ENCODE peak calls at places on chromosomes 1 and 21, in eight cellular contexts. One of them, this sample, is unnamed.

GRCh38 chr1:161730050-161730564 is 8.8 kb downstream of the FCRLB start:
- DNase-seq in trophoblast cell: no peak
- DNase-seq in NCI-H2029: no peak
- DNase-seq in activated T-cell treated with anti-CD3 and anti-CD28 coated beads, Interleukin-2, amount 50 U/mL, for 48 hours: peak
- DNase-seq in T follicular helper cell: no peak
- DNase-seq in astrocyte of the spinal cord: peak
- DNase-seq in C1 segment of cervical spinal cord: no peak
- DNase-seq in effector memory CD8-positive, alpha-beta T cell: no peak
- DNase-seq in this sample: no peak

GRCh38 chr1:201537966-201538617 is 835 bp upstream of the NAV1 start:
- DNase-seq in trophoblast cell: peak
- DNase-seq in NCI-H2029: no peak
- DNase-seq in activated T-cell treated with anti-CD3 and anti-CD28 coated beads, Interleukin-2, amount 50 U/mL, for 48 hours: no peak
- DNase-seq in T follicular helper cell: no peak
- DNase-seq in astrocyte of the spinal cord: no peak
- DNase-seq in C1 segment of cervical spinal cord: no peak
- DNase-seq in effector memory CD8-positive, alpha-beta T cell: no peak
- DNase-seq in this sample: no peak

GRCh38 chr1:92502247-92502646 is 15.5 kb upstream of the GFI1 start:
- DNase-seq in trophoblast cell: no peak
- DNase-seq in NCI-H2029: no peak
- DNase-seq in activated T-cell treated with anti-CD3 and anti-CD28 coated beads, Interleukin-2, amount 50 U/mL, for 48 hours: no peak
- DNase-seq in T follicular helper cell: no peak
- DNase-seq in astrocyte of the spinal cord: peak
- DNase-seq in C1 segment of cervical spinal cord: no peak
- DNase-seq in effector memory CD8-positive, alpha-beta T cell: no peak
- DNase-seq in this sample: no peak

GRCh38 chr1:17434591-17434990 is 4.9 kb downstream of the RCC2 start:
- DNase-seq in trophoblast cell: no peak
- DNase-seq in NCI-H2029: no peak
- DNase-seq in activated T-cell treated with anti-CD3 and anti-CD28 coated beads, Interleukin-2, amount 50 U/mL, for 48 hours: no peak
- DNase-seq in T follicular helper cell: no peak
- DNase-seq in astrocyte of the spinal cord: no peak
- DNase-seq in C1 segment of cervical spinal cord: no peak
- DNase-seq in effector memory CD8-positive, alpha-beta T cell: no peak
- DNase-seq in this sample: no peak

GRCh38 chr1:114169509-114169908 is 15.8 kb upstream of the SYT6 start:
- DNase-seq in trophoblast cell: no peak
- DNase-seq in NCI-H2029: no peak
- DNase-seq in activated T-cell treated with anti-CD3 and anti-CD28 coated beads, Interleukin-2, amount 50 U/mL, for 48 hours: no peak
- DNase-seq in T follicular helper cell: no peak
- DNase-seq in astrocyte of the spinal cord: no peak
- DNase-seq in C1 segment of cervical spinal cord: no peak
- DNase-seq in effector memory CD8-positive, alpha-beta T cell: no peak
- DNase-seq in this sample: no peak

GRCh38 chr1:234699795-234700665 is 90.1 kb upstream of the IRF2BP2 start:
- DNase-seq in trophoblast cell: peak
- DNase-seq in NCI-H2029: no peak
- DNase-seq in activated T-cell treated with anti-CD3 and anti-CD28 coated beads, Interleukin-2, amount 50 U/mL, for 48 hours: no peak
- DNase-seq in T follicular helper cell: no peak
- DNase-seq in astrocyte of the spinal cord: peak
- DNase-seq in C1 segment of cervical spinal cord: no peak
- DNase-seq in effector memory CD8-positive, alpha-beta T cell: no peak
- DNase-seq in this sample: no peak

GRCh38 chr1:170313306-170313705 is 167.5 kb downstream of the NTMT2 start:
- DNase-seq in trophoblast cell: no peak
- DNase-seq in NCI-H2029: no peak
- DNase-seq in activated T-cell treated with anti-CD3 and anti-CD28 coated beads, Interleukin-2, amount 50 U/mL, for 48 hours: no peak
- DNase-seq in T follicular helper cell: no peak
- DNase-seq in astrocyte of the spinal cord: no peak
- DNase-seq in C1 segment of cervical spinal cord: no peak
- DNase-seq in effector memory CD8-positive, alpha-beta T cell: no peak
- DNase-seq in this sample: no peak

GRCh38 chr21:37915516-37915915 is 741 bp downstream of the KCNJ6 start:
- DNase-seq in trophoblast cell: no peak
- DNase-seq in NCI-H2029: peak
- DNase-seq in activated T-cell treated with anti-CD3 and anti-CD28 coated beads, Interleukin-2, amount 50 U/mL, for 48 hours: no peak
- DNase-seq in T follicular helper cell: no peak
- DNase-seq in astrocyte of the spinal cord: no peak
- DNase-seq in C1 segment of cervical spinal cord: no peak
- DNase-seq in effector memory CD8-positive, alpha-beta T cell: no peak
- DNase-seq in this sample: no peak

GRCh38 chr1:231415018-231415583 is 7.0 kb downstream of the EGLN1 start:
- DNase-seq in trophoblast cell: peak
- DNase-seq in NCI-H2029: no peak
- DNase-seq in activated T-cell treated with anti-CD3 and anti-CD28 coated beads, Interleukin-2, amount 50 U/mL, for 48 hours: no peak
- DNase-seq in T follicular helper cell: no peak
- DNase-seq in astrocyte of the spinal cord: no peak
- DNase-seq in C1 segment of cervical spinal cord: no peak
- DNase-seq in effector memory CD8-positive, alpha-beta T cell: no peak
- DNase-seq in this sample: no peak

GRCh38 chr1:193974286-193974798 is 787.9 kb upstream of the B3GALT2 start:
- DNase-seq in trophoblast cell: no peak
- DNase-seq in NCI-H2029: no peak
- DNase-seq in activated T-cell treated with anti-CD3 and anti-CD28 coated beads, Interleukin-2, amount 50 U/mL, for 48 hours: no peak
- DNase-seq in T follicular helper cell: no peak
- DNase-seq in astrocyte of the spinal cord: no peak
- DNase-seq in C1 segment of cervical spinal cord: no peak
- DNase-seq in effector memory CD8-positive, alpha-beta T cell: no peak
- DNase-seq in this sample: no peak

GRCh38 chr1:40802078-40803075 is 18.8 kb downstream of the KCNQ4 start:
- DNase-seq in trophoblast cell: peak
- DNase-seq in NCI-H2029: peak
- DNase-seq in activated T-cell treated with anti-CD3 and anti-CD28 coated beads, Interleukin-2, amount 50 U/mL, for 48 hours: peak
- DNase-seq in T follicular helper cell: peak
- DNase-seq in astrocyte of the spinal cord: peak
- DNase-seq in C1 segment of cervical spinal cord: no peak
- DNase-seq in effector memory CD8-positive, alpha-beta T cell: peak
- DNase-seq in this sample: no peak

GRCh38 chr1:236702995-236703394 is 16.7 kb downstream of the ACTN2 start:
- DNase-seq in trophoblast cell: no peak
- DNase-seq in NCI-H2029: no peak
- DNase-seq in activated T-cell treated with anti-CD3 and anti-CD28 coated beads, Interleukin-2, amount 50 U/mL, for 48 hours: no peak
- DNase-seq in T follicular helper cell: no peak
- DNase-seq in astrocyte of the spinal cord: no peak
- DNase-seq in C1 segment of cervical spinal cord: no peak
- DNase-seq in effector memory CD8-positive, alpha-beta T cell: no peak
- DNase-seq in this sample: no peak

This sample was measured in amniotic stem cell.